ENCODE peak calls at places on chromosome 1, in nine cellular contexts. P is HCT116; K is cardiac muscle cell; U is SJSA1; J is effector memory CD4-positive, alpha-beta T cell; G is IMR-90; F is PC-3; X is psoas muscle; H is aorta. Z is an unnamed sample. For H3K4me1, the result is how much of the 10 kb centered on the place peaks cover.

GRCh38 chr1:58819719-58820118 is 35.9 kb upstream of the JUN start:
- DNase-seq in J (no peak), K (no peak), H (no peak), F (no peak), G (peak), P (no peak), U (peak), X (no peak), Z (no peak)

GRCh38 chr1:10561955-10562354 is 87.2 kb downstream of the PEX14 start:
- DNase-seq in U (no peak), K (no peak), H (no peak), P (peak), X (no peak), J (no peak), G (no peak), F (no peak), Z (no peak)

GRCh38 chr1:237232501-237232900 is 190.5 kb downstream of the RYR2 start:
- DNase-seq in J (no peak), X (no peak), P (no peak), G (no peak), K (no peak), H (no peak), F (no peak), U (no peak), Z (no peak)

GRCh38 chr1:202623075-202623474 is 87.2 kb downstream of the SYT2 start:
- DNase-seq in U (peak), F (no peak), X (peak), P (no peak), G (peak), J (no peak), H (peak), K (no peak), Z (no peak)

GRCh38 chr1:109623601-109624161 is 4.0 kb downstream of the AMPD2 start:
- DNase-seq in F (no peak), H (no peak), X (peak), G (no peak), U (no peak), K (no peak), J (no peak), P (no peak), Z (no peak)

GRCh38 chr1:159756397-159756796 is 24.4 kb upstream of the DUSP23 start:
- DNase-seq in X (no peak), J (no peak), U (no peak), K (no peak), P (no peak), F (no peak), G (no peak), H (no peak), Z (no peak)

GRCh38 chr1:151831605-151832004 is at the start of gene RORC:
- DNase-seq in U (no peak), G (no peak), K (no peak), F (no peak), H (no peak), J (no peak), P (no peak), X (peak), Z (peak)

GRCh38 chr1:232263452-232263851 is 366.5 kb downstream of the SIPA1L2 start:
- DNase-seq in P (no peak), U (no peak), G (no peak), F (no peak), X (no peak), H (no peak), K (no peak), J (no peak), Z (no peak)

GRCh38 chr1:154328318-154329151 is 3.2 kb downstream of the ATP8B2 start:
- DNase-seq in U (no peak), J (peak), X (peak), G (peak), K (peak), H (peak), F (peak), P (no peak), Z (peak)

GRCh38 chr1:1270813-1271212 is 2.8 kb downstream of the UBE2J2 start:
- DNase-seq in K (no peak), U (no peak), F (no peak), X (no peak), G (peak), H (no peak), J (no peak), P (no peak), Z (no peak)

GRCh38 chr1:192489748-192490147 is 85.8 kb upstream of the RGS1 start:
- DNase-seq in U (no peak), G (peak), F (peak), K (peak), H (peak), X (peak), J (no peak), P (no peak), Z (no peak)

GRCh38 chr1:24360681-24361080 is 41.5 kb downstream of the GRHL3 start:
- DNase-seq in U (no peak), X (no peak), K (no peak), H (no peak), F (no peak), P (no peak), G (no peak), J (no peak), Z (no peak)

GRCh38 chr1:177239792-177240191 is 69.0 kb downstream of the BRINP2 start:
- DNase-seq in G (no peak), K (no peak), P (no peak), H (no peak), X (no peak), J (no peak), F (peak), U (no peak), Z (no peak)

GRCh38 chr1:90504509-90504908 is 212.6 kb downstream of the BARHL2 start:
- DNase-seq in P (no peak), J (no peak), U (no peak), H (no peak), K (no peak), X (no peak), G (no peak), F (no peak), Z (no peak)

GRCh38 chr1:232221790-232222499 is 408.0 kb downstream of the SIPA1L2 start:
- DNase-seq in K (no peak), J (no peak), H (no peak), U (no peak), X (no peak), P (peak), G (peak), F (peak), Z (peak)

GRCh38 chr1:8396083-8396911 is 78.4 kb downstream of the SLC45A1 start:
- DNase-seq in K (peak), X (no peak), J (no peak), G (peak), H (no peak), F (no peak), P (no peak), U (no peak), Z (no peak)

GRCh38 chr1:6423321-6423999 is 1.1 kb upstream of the ESPN start:
- DNase-seq in U (peak), K (peak), F (peak), J (peak), X (no peak), G (no peak), H (no peak), P (peak), Z (peak)

GRCh38 chr1:234498448-234499118 is 19.6 kb upstream of the TARBP1 start:
- DNase-seq in J (no peak), X (no peak), U (no peak), H (no peak), K (no peak), F (no peak), P (no peak), G (no peak), Z (no peak)

GRCh38 chr1:109764561-109765482 is 1.1 kb upstream of the EPS8L3 start:
- DNase-seq in U (peak), J (no peak), X (peak), K (no peak), P (no peak), H (peak), G (no peak), F (no peak), Z (no peak)

GRCh38 chr1:114319480-114319879 is 165.8 kb upstream of the SYT6 start:
- DNase-seq in X (no peak), F (peak), J (no peak), U (no peak), K (no peak), P (no peak), G (peak), H (no peak), Z (no peak)

GRCh38 chr1:202320081-202320405 is 21.7 kb downstream of the UBE2T start:
- DNase-seq in U (no peak), H (no peak), X (no peak), K (no peak), F (no peak), P (no peak), G (no peak), J (no peak), Z (no peak)

GRCh38 chr1:151158311-151158710 is 1.9 kb downstream of the TNFAIP8L2 start:
- DNase-seq in P (no peak), J (no peak), U (no peak), K (no peak), X (no peak), F (no peak), G (no peak), H (peak), Z (no peak)

GRCh38 chr1:78304766-78305165 is 186.0 kb upstream of the PTGFR start:
- DNase-seq in K (no peak), G (no peak), X (no peak), P (no peak), U (no peak), H (no peak), J (no peak), F (no peak), Z (no peak)

GRCh38 chr1:35554261-35555211 is 2.7 kb downstream of the KIAA0319L start:
- DNase-seq in K (no peak), X (no peak), P (no peak), G (no peak), H (no peak), J (no peak), U (no peak), F (peak), Z (peak)

GRCh38 chr1:147496571-147496970 is 44.7 kb upstream of the BCL9 start:
- DNase-seq in H (no peak), F (peak), X (peak), J (no peak), P (peak), K (no peak), G (peak), U (peak), Z (peak)

GRCh38 chr1:15884477-15884876 is 37.0 kb downstream of the SPEN start:
- DNase-seq in K (no peak), X (no peak), U (no peak), P (no peak), J (no peak), H (no peak), G (no peak), F (no peak), Z (no peak)

DNA sequence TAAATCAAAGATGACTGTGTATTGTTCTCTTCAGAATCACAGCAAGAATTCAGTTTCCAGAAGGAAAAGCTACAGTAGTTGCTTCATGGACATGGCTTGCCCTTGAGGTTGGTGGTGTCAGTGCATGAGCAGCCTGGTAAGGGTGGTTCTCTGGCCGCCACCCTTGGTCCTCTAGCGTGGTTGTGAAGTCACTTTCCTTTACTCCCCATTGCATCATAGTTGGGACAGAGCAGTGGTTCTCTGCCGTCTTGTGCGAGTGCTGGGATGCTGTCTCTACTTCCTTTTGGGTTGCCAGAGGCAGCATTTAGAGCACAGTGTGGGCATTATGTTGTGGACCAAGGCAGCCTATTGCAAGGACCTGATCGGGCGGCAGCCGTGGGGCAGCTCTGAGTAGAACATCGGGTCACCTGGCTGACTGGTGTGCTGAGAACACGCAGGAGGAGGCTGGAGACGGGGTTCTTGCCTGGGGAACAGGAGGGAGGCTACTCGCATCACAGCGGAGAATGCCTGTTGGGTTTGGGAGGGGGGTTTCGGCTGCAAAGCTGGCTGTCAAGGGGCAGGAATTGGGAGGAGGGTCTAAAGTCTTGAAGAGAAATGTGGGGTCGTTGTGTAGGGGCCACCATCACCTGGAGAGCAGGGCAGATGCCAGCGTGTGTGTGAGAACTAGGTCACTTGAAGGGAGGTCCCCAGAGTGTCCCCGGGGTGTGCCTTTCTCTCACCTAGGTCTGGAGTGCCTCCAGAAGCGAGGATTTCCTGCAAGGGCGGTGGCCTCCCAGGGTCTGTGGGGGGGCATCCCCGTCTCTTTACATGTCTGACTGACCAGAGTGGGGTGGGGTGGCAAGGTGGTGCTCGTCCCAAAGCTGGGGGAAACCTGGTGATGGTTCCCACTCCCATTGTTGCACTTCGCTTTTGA is 6.3 kb downstream of the ARF1 start:
- DNase-seq in U (no peak), J (no peak), F (no peak), X (peak), H (peak), K (no peak), G (no peak), P (no peak), Z (no peak)
- H3K4me1 ChIP-seq in U (half or more), J (half or more), F (half or more), X (half or more), H (under half), K (half or more), G (under half), P (under half), Z (half or more)

DNA sequence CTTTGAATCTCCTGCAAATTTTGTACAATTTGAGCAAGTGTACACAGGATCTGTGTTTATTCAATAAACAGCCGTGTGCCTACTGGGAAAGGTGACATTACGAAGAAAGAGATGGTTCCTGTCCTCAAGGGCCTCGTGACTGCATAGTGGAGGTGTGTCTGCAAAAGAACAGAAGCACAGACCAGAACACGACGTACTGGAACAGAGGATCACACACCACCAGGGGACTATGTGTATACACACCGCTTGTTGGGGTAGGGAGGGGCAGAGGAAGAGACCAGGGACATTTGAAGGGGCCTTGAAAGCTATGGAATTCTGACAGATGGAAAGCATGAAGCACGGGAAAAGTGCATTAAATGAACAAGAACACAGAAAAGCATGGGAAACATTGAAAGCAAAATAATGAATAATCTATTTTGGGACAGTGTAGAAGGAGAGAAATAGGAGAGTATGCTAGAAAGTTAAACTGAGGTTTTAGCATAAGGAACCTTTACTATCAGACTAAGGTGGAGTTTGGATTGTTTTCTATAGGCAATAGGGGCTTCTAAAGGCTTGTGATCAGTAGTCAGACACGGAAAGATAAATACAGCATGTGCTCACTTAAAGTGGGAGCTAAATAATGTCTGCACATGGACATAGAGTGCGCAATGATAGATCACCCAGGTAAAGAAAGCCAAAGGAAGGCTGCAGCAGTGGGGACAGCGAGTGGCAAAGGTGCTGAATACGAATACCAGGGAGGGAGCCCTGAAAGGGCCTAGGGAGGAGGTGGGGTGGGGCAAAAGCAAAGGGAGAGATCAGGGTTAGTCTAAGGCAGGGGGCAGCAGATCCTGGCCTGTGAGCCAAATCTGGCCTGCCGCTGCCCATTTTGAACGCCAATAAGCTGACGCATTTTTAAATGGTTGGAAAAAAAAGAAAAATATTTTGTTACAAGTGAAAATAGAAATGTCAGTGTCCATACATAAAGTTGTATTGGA is 11.0 kb downstream of the JAK1 start:
- DNase-seq in X (no peak), G (no peak), J (no peak), U (no peak), P (no peak), K (no peak), H (no peak), F (no peak), Z (peak)
- H3K4me1 ChIP-seq in X (half or more), G (under half), J (under half), U (under half), P (under half), K (under half), H (under half), F (under half), Z (under half)

DNA sequence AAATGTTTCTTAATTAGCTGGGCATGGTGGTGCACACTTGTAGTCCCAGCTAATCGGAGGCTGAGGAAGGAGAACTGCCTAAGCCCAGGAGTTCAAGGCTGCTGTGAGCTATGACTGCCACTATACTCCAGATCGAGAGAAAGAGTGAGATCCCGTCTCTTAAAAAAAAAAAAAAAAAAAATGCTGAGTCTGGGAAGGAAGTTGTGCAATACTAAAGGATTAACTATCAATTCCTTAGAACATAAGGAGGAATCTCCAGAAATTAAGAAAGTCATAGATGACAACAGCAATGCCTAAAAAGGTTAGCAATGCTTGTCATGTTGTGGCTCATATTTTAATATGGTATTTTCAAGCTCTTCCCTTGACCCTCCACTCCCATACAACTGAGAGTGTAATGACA is 5.3 kb downstream of the LUZP1 start:
- DNase-seq in H (no peak), X (no peak), P (no peak), F (no peak), U (no peak), K (no peak), J (no peak), G (no peak), Z (no peak)
- H3K4me1 ChIP-seq in H (under half), X (under half), P (under half), F (under half), U (under half), K (under half), J (under half), G (under half), Z (under half)

GRCh38 chr1:94270801-94271203 is 33.4 kb upstream of the ARHGAP29 start:
- DNase-seq in K (no peak), J (no peak), X (no peak), G (peak), P (no peak), F (peak), U (peak), H (no peak), Z (no peak)

GRCh38 chr1:94273111-94273510 is 35.7 kb upstream of the ARHGAP29 start:
- DNase-seq in P (no peak), H (no peak), F (peak), G (peak), J (no peak), K (no peak), X (no peak), U (no peak), Z (no peak)

GRCh38 chr1:94272388-94272787 is 35.0 kb upstream of the ARHGAP29 start:
- DNase-seq in X (no peak), K (no peak), G (no peak), U (no peak), H (no peak), P (no peak), J (no peak), F (no peak), Z (no peak)

GRCh38 chr1:94271373-94271772 is 34.0 kb upstream of the ARHGAP29 start:
- DNase-seq in J (no peak), F (peak), U (no peak), P (no peak), X (no peak), H (no peak), G (no peak), K (no peak), Z (no peak)

GRCh38 chr1:94269921-94270320 is 32.5 kb upstream of the ARHGAP29 start:
- DNase-seq in H (no peak), G (no peak), X (no peak), K (no peak), P (no peak), F (no peak), U (no peak), J (no peak), Z (no peak)
- H3K4me1 ChIP-seq in H (under half), G (under half), X (under half), K (under half), P (half or more), F (half or more), U (under half), J (under half), Z (under half)

GRCh38 chr1:204450461-204451257 is 39.0 kb upstream of the PPP1R15B start:
- DNase-seq in H (peak), U (no peak), G (no peak), J (no peak), P (no peak), X (peak), K (peak), F (peak), Z (no peak)
- H3K4me1 ChIP-seq in H (under half), U (under half), G (under half), J (under half), P (under half), X (half or more), K (under half), F (under half), Z (under half)

GRCh38 chr1:38444770-38445442 is 398.3 kb upstream of the POU3F1 start:
- DNase-seq in G (no peak), K (peak), F (no peak), U (no peak), X (no peak), J (no peak), H (no peak), P (no peak), Z (no peak)
- H3K4me1 ChIP-seq in G (under half), K (under half), F (under half), U (under half), X (under half), J (under half), H (under half), P (under half), Z (under half)

GRCh38 chr1:50424045-50424939 is 1.0 kb upstream of the DMRTA2 start:
- DNase-seq in K (no peak), H (no peak), U (no peak), J (no peak), X (no peak), P (no peak), G (no peak), F (no peak), Z (no peak)

GRCh38 chr1:50426108-50426700 is 3.0 kb upstream of the DMRTA2 start:
- DNase-seq in U (no peak), G (no peak), K (no peak), P (no peak), X (no peak), H (no peak), F (no peak), J (no peak), Z (no peak)

GRCh38 chr1:50423670-50424000 is 392 bp upstream of the DMRTA2 start:
- DNase-seq in J (no peak), H (peak), U (peak), G (no peak), F (no peak), P (no peak), K (no peak), X (no peak), Z (no peak)

GRCh38 chr1:50425376-50426107 is 2.3 kb upstream of the DMRTA2 start:
- DNase-seq in X (no peak), H (no peak), P (no peak), G (no peak), J (no peak), F (no peak), U (no peak), K (no peak), Z (no peak)

DNA sequence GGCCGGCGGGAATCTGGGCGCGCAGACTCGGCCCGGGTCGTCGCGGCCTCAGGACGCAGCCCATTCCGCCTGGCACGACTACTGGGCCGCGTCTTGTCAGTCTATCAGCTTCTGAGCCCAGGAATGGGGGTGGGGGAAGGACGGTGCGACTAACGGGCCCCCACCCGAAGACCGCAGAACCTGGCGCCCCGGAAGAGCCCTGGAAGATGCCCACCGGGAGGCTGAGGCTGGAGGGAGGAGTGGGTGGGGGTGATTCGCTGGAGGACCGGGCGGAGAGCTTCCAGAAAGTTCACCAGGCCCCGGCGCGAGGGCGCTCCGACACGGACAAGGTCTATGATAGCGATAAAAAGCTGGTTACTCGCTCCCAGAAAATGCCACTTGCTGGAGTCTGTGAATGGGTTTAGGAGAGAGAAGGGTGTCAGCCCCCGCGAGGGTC is 1.7 kb upstream of the DMRTA2 start:
- DNase-seq in G (no peak), F (no peak), X (no peak), P (no peak), U (no peak), J (no peak), K (no peak), H (peak), Z (no peak)
- H3K4me1 ChIP-seq in G (under half), F (under half), X (under half), P (under half), U (under half), J (under half), K (under half), H (under half), Z (under half)

Z was measured in lung.